ENCODE peak calls at places on chromosome 22, in seven cellular contexts. D is left ventricle myocardium inferior, X is cardiac muscle cell, F is left lung, J is neuronal stem cell, H is mesendoderm, R is astrocyte. U is an unnamed sample.
A peak's percentile ranks its signal among the peaks of the same experiment; 100 is the strongest.

GRCh38 chr22:44567846-44568493 is 69.9 kb upstream of the RTL6 start:
- DNase-seq in D (no peak), X (peak; percentile 51), F (no peak), J (no peak), H (peak; percentile 59), R (no peak), U (peak; percentile 65)

GRCh38 chr22:42889290-42889689 is 32.2 kb upstream of the ARFGAP3 start:
- DNase-seq in D (no peak), X (no peak), F (no peak), J (no peak), H (no peak), R (no peak), U (no peak)

GRCh38 chr22:28075260-28075981 is 156.4 kb upstream of the PITPNB start:
- DNase-seq in D (peak; percentile 20), X (no peak), F (no peak), J (no peak), H (peak; percentile 3), R (peak; percentile 86), U (peak; percentile 58)

GRCh38 chr22:45278125-45278524 is 6.6 kb upstream of the UPK3A start:
- DNase-seq in D (no peak), X (no peak), F (no peak), J (no peak), H (no peak), R (no peak), U (peak; percentile 25)

GRCh38 chr22:43203471-43203981 is 16.6 kb upstream of the TTLL12 start:
- DNase-seq in D (no peak), X (peak; percentile 62), F (peak; percentile 69), J (no peak), H (peak; percentile 86), R (no peak), U (peak; percentile 38)

GRCh38 chr22:25051983-25052710 is 99.6 kb downstream of the KIAA1671 start:
- DNase-seq in D (peak; percentile 42), X (no peak), F (no peak), J (no peak), H (no peak), R (no peak), U (no peak)

GRCh38 chr22:29032584-29032983 is 29.0 kb downstream of the C22orf31 start:
- DNase-seq in D (no peak), X (no peak), F (no peak), J (no peak), H (no peak), R (peak; percentile 19), U (no peak)

GRCh38 chr22:32839776-32840571 is 38.5 kb downstream of the TIMP3 start:
- DNase-seq in D (peak; percentile 44), X (no peak), F (no peak), J (no peak), H (no peak), R (peak; percentile 92), U (no peak)

GRCh38 chr22:43490311-43490710 is 78.5 kb downstream of the MPPED1 start:
- DNase-seq in D (no peak), X (no peak), F (peak; percentile 33), J (no peak), H (no peak), R (no peak), U (no peak)

GRCh38 chr22:29149841-29150555 is 55.7 kb upstream of the EMID1 start:
- DNase-seq in D (peak; percentile 43), X (no peak), F (no peak), J (no peak), H (no peak), R (no peak), U (no peak)

GRCh38 chr22:27214691-27215090 is 557.3 kb downstream of the MIAT start:
- DNase-seq in D (no peak), X (no peak), F (no peak), J (no peak), H (no peak), R (no peak), U (no peak)

GRCh38 chr22:32796865-32797573 is 4.5 kb upstream of the TIMP3 start:
- DNase-seq in D (peak; percentile 63), X (peak; percentile 73), F (peak; percentile 78), J (peak; percentile 48), H (peak; percentile 67), R (peak; percentile 66), U (peak; percentile 89)

GRCh38 chr22:46860562-46860961 is 98.1 kb downstream of the TBC1D22A start:
- DNase-seq in D (no peak), X (no peak), F (no peak), J (no peak), H (no peak), R (no peak), U (no peak)

GRCh38 chr22:47089796-47090460 is 327.5 kb downstream of the TBC1D22A start:
- DNase-seq in D (no peak), X (no peak), F (no peak), J (no peak), H (no peak), R (no peak), U (no peak)

GRCh38 chr22:27246558-27246957 is 555.0 kb downstream of the MN1 start:
- DNase-seq in D (no peak), X (no peak), F (no peak), J (no peak), H (no peak), R (no peak), U (no peak)

GRCh38 chr22:32206774-32207758 is 2.2 kb upstream of the RFPL2 start:
- DNase-seq in D (no peak), X (peak; percentile 25), F (peak; percentile 65), J (no peak), H (peak; percentile 90), R (no peak), U (no peak)

DNA sequence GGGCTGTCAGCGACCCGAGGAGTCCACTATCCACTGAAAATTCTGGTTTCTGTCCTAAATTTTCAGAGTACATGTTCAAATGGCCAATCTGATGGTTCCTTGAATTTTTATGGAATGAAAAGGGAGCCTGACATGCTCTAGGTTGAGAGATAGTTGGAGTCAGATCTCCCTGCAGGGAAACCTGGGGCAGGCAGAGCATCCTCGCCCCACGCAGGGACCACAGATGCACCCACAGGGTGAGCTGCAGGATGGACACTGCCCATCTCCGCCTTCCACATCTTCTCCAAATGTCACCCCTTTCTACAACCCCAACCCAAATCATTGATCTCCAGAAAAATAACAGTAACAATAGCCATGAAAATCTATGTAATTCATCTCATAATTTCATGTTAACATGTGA is 114.2 kb upstream of the IGLL5 start:
- DNase-seq in D (no peak), X (no peak), F (no peak), J (no peak), H (no peak), R (no peak), U (no peak)
- H3K27ac ChIP-seq in D (no peak overlapping the region), X (no peak overlapping the region), F (no peak overlapping the region), J (no peak overlapping the region), H (no peak overlapping the region), R (no peak overlapping the region), U (no peak overlapping the region)

GRCh38 chr22:19986011-19986409 is 30.6 kb downstream of the ARVCF start:
- DNase-seq in D (no peak), X (no peak), F (peak; percentile 38), J (no peak), H (no peak), R (no peak), U (no peak)

GRCh38 chr22:19987394-19988306 is 29.0 kb downstream of the ARVCF start:
- DNase-seq in D (no peak), X (no peak), F (peak; percentile 47), J (no peak), H (no peak), R (no peak), U (no peak)

GRCh38 chr22:19984851-19985811 is 31.5 kb downstream of the ARVCF start:
- DNase-seq in D (no peak), X (no peak), F (peak; percentile 50), J (no peak), H (no peak), R (no peak), U (peak; percentile 76)

GRCh38 chr22:19988331-19988808 is 28.3 kb downstream of the ARVCF start:
- DNase-seq in D (no peak), X (no peak), F (peak; percentile 51), J (no peak), H (no peak), R (no peak), U (no peak)

DNA sequence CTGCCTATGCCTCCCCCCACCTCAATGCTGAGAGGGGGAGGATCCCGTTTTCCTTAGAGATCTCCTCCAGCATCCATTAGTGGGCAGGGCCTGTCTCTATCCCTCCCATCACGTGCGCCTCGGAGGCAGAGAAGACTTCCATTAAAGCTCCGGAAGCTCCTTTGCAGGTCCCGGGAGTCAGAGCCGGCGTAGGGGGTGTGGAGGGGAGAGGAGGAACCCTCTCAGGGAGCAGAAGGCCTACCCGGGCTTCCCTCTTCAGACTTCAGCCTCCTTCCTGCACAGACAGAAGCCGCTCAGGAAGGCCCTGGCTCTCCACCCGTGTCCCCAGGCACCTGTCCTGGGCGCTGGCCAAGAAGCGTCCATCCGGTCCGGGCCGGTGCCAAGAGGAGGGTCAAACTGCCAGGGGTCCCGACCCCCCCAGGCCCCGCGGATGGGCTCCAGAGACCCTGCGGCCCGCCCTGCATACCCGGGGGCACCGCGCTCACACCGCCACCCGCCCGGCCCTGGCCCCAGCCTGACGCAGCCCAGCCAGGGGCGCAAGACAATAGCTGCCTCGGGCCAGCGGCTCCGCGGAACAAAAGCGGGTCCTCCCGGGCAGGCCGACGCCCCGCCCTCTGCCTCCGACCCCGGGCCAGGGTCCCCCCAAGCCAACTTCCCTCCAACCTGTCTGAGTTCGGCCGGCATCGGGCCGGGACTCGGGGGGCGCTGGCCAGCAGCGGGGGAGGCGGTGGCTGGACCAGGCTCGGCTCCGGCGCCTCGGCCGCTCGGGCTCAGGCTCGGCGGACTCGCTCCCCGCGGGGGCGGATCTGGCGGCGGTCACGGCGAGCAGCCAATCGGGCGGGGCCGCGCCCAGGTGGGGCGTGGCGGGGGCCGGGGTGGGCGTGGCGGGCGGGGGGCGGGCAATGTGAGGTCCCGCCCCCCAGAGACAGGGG is 29.9 kb downstream of the ARVCF start:
- DNase-seq in D (peak; percentile 80), X (peak; percentile 89), F (peak; percentile 94), J (peak; percentile 78), H (peak; percentile 90), R (peak; percentile 39), U (peak; percentile 86)
- H3K4me3 ChIP-seq in D (peak overlapping the region; percentile 94), X (peak overlapping the region; percentile 68), F (peak overlapping the region; percentile 69), J (peak overlapping the region; percentile 94), H (peak overlapping the region; percentile 69), R (peak overlapping the region; percentile 65), U (peak overlapping the region; percentile 69)

DNA sequence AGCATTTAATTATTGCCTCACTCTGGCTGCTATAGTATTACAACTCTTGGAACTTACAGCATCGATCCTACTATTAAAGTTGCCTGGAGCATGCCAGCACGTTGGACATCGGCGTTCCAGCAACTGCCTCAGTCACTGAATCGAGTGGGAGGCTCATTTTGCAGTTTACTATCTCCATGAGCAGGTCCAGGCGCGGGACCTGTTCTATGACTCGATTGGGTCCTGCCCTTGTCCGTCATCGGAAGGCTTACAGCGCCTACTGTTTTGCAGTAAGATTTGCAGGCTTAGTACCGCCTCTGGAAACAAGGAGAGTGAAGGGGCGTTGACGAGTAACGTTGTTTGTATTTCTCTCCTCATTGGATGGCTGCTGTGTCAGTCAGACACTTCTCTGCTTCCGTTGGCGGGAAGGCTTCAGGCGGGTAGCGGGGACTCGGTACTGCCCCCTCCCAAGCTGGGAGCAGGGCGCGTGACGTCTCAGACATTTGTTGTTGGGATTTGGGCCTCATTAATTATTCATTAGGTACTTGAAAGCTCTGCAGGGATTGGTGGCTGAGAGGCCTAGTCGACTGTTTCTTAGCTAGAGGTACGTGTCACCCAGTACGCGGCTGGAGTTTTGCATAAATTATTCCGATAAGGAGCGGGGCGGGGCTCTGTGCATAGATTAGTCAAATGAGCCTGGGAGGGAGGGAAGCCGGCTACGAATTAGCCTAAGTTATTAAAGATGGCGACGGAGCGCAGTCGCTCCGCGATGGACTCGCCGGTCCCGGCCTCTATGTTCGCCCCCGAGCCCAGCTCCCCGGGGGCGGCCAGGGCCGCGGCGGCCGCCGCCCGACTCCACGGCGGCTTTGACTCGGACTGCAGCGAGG is at the start of gene GTPBP1:
- DNase-seq in D (peak; percentile 96), X (peak; percentile 100), F (peak; percentile 96), J (peak; percentile 100), H (peak; percentile 100), R (peak; percentile 100), U (peak; percentile 97)
- H3K4me1 ChIP-seq in D (peaks cover 65% of the 10 kb centered on the region), X (peaks cover 18% of the 10 kb centered on the region), F (peaks cover 59% of the 10 kb centered on the region), J (peaks cover 19% of the 10 kb centered on the region), H (peaks cover 16% of the 10 kb centered on the region), R (peaks cover 25% of the 10 kb centered on the region), U (no peaks in the 10 kb centered on the region)

GRCh38 chr22:41524283-41524682 is 20.0 kb downstream of the POLR3H start:
- DNase-seq in D (peak; percentile 71), X (no peak), F (no peak), J (no peak), H (no peak), R (no peak), U (peak; percentile 89)
- H3K27ac ChIP-seq in D (peak overlapping the region; percentile 92), X (peak overlapping the region; percentile 45), F (peak overlapping the region; percentile 33), J (peak overlapping the region; percentile 14), H (no peak overlapping the region), R (no peak overlapping the region), U (peak overlapping the region; percentile 78)